ENCODE peak calls at places on chromosome 2, in seven cellular contexts. B is astrocyte of the spinal cord; X is foreskin fibroblast; P is dorsolateral prefrontal cortex; O is CD4-positive, alpha-beta T cell; N is mesothelial cell of epicardium; M is H1. Y is an unnamed sample.

GRCh38 chr2:219178377-219179175 is 501 bp downstream of the RETREG2 start:
- DNase-seq in O (peak), P (peak), B (peak), N (no peak), X (peak), M (peak), Y (no peak)

GRCh38 chr2:70930371-70931329 is 5.0 kb upstream of the ATP6V1B1 start:
- DNase-seq in M (peak), O (no peak), P (no peak), B (no peak), N (no peak), X (no peak), Y (no peak)

GRCh38 chr2:238505119-238505891 is 78.6 kb downstream of the ASB1 start:
- DNase-seq in O (no peak), X (no peak), M (no peak), B (no peak), P (no peak), N (no peak), Y (no peak)

GRCh38 chr2:128769457-128770142 is 450.9 kb upstream of the HS6ST1 start:
- DNase-seq in O (no peak), P (no peak), M (no peak), N (no peak), X (no peak), B (no peak), Y (no peak)

GRCh38 chr2:77054938-77055337 is 467.2 kb downstream of the LRRTM4 start:
- DNase-seq in M (peak), O (no peak), B (peak), P (no peak), X (no peak), N (no peak), Y (peak)

GRCh38 chr2:88557290-88557689 is 70.0 kb downstream of the EIF2AK3 start:
- DNase-seq in X (no peak), M (no peak), P (no peak), O (no peak), N (no peak), B (no peak), Y (no peak)

GRCh38 chr2:135744761-135745314 is 3.2 kb downstream of the UBXN4 start:
- DNase-seq in M (no peak), N (no peak), X (peak), P (no peak), O (no peak), B (peak), Y (no peak)

GRCh38 chr2:148615446-148615845 is 29.1 kb upstream of the EPC2 start:
- DNase-seq in P (peak), B (peak), M (no peak), N (no peak), O (no peak), X (peak), Y (no peak)

GRCh38 chr2:219369447-219369861 is 18.3 kb downstream of the DNPEP start:
- DNase-seq in M (no peak), N (no peak), O (no peak), P (no peak), X (peak), B (peak), Y (no peak)

GRCh38 chr2:216081487-216082387 is at the start of the genes PECR and TMEM169:
- DNase-seq in X (peak), P (peak), M (peak), B (peak), N (peak), O (peak), Y (peak)

GRCh38 chr2:225120175-225120574 is 77.9 kb upstream of the DOCK10 start:
- DNase-seq in O (no peak), P (no peak), N (no peak), B (peak), X (peak), M (no peak), Y (no peak)

GRCh38 chr2:118763797-118764196 is 83.7 kb downstream of the EN1 start:
- DNase-seq in N (no peak), M (peak), B (peak), O (no peak), P (no peak), X (peak), Y (no peak)
- TF ChIP-seq CTCF in N (peak), M (peak), B (peak), O (no peak), P (peak), X (peak), Y (peak)

DNA sequence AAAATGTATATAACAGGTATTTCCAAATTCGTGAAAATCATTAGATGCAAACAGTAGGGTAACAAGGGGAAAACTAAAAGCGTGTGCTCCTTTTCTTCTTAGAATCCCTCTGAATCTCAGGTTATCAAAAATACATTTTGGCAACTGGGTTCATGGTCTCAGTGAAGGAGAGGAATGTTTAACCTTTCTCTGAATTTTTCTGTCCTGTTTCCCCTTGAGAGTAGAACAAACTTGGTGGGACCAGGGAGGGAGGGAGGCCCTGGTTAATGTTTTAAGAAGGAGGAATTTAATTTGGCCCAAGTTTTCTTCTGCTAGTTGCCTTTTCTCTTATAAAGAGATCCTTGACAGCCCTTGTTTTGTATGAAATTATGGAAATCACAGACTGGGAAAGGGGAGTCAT is 12.2 kb upstream of the POU3F3 start:
- DNase-seq in P (no peak), X (no peak), M (no peak), N (no peak), B (no peak), O (no peak), Y (no peak)
- TF ChIP-seq CTCF in P (no peak), X (no peak), M (no peak), N (no peak), B (no peak), O (no peak), Y (no peak)

GRCh38 chr2:85887566-85888019 is 1.2 kb downstream of the ST3GAL5 start:
- DNase-seq in P (peak), O (peak), M (no peak), B (peak), N (no peak), X (peak), Y (no peak)
- TF ChIP-seq CTCF in P (peak), O (no peak), M (no peak), B (peak), N (no peak), X (no peak), Y (no peak)

GRCh38 chr2:140164449-140164848 is 1384.3 kb upstream of the NXPH2 start:
- DNase-seq in P (no peak), N (no peak), X (no peak), B (no peak), M (no peak), O (no peak), Y (no peak)
- TF ChIP-seq CTCF in P (peak), N (no peak), X (no peak), B (no peak), M (no peak), O (no peak), Y (no peak)

DNA sequence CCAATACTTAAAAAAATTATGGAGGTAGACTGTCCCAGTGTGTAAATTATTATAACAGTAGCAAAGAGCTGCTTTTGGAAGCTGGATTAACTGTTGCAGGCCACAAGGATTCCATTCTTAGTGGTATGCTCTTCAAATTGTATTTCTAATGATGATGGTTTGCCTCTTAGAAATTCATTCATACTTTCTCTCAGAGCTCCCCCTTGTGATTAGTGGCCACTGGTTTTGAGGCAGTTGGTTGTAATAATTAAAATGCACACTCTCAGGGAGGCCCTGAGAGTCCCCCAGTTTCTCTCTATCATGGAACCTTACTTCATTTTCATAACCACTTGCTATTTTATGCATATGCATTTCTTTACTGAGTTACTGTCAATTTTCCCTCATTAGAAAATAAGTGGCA is 122.5 kb downstream of the PLA2R1 start:
- DNase-seq in P (no peak), O (no peak), M (no peak), N (no peak), X (peak), B (peak), Y (no peak)
- TF ChIP-seq CTCF in P (peak), O (no peak), M (peak), N (no peak), X (peak), B (peak), Y (peak)

GRCh38 chr2:233563663-233564430 is 2.7 kb downstream of the USP40 start:
- DNase-seq in P (no peak), B (peak), X (no peak), O (no peak), N (no peak), M (no peak), Y (no peak)

GRCh38 chr2:233565685-233566140 is 869 bp downstream of the USP40 start:
- DNase-seq in M (no peak), B (no peak), O (no peak), P (no peak), X (no peak), N (no peak), Y (no peak)

GRCh38 chr2:233571001-233571400 is 4.4 kb upstream of the USP40 start:
- DNase-seq in M (no peak), N (no peak), O (no peak), P (no peak), X (no peak), B (no peak), Y (no peak)

GRCh38 chr2:233571462-233571861 is 4.9 kb upstream of the USP40 start:
- DNase-seq in O (no peak), X (no peak), P (no peak), M (no peak), N (no peak), B (no peak), Y (no peak)

GRCh38 chr2:233566141-233566956 is at the start of gene USP40:
- DNase-seq in P (peak), N (peak), O (peak), X (peak), B (peak), M (peak), Y (peak)
- TF ChIP-seq CTCF in P (peak), N (no peak), O (no peak), X (no peak), B (no peak), M (no peak), Y (no peak)

GRCh38 chr2:42510191-42510929 is 16.6 kb upstream of the KCNG3 start:
- DNase-seq in N (no peak), O (no peak), P (no peak), B (no peak), X (no peak), M (no peak), Y (no peak)

GRCh38 chr2:42510930-42511271 is 17.1 kb upstream of the KCNG3 start:
- DNase-seq in X (no peak), B (no peak), P (no peak), M (no peak), O (no peak), N (no peak), Y (no peak)

GRCh38 chr2:42516418-42516817 is 22.6 kb upstream of the KCNG3 start:
- DNase-seq in O (no peak), N (no peak), X (no peak), P (no peak), M (no peak), B (no peak), Y (no peak)

GRCh38 chr2:42513252-42513918 is 19.6 kb upstream of the KCNG3 start:
- DNase-seq in P (no peak), N (no peak), M (peak), O (no peak), X (peak), B (peak), Y (no peak)
- TF ChIP-seq CTCF in P (peak), N (peak), M (peak), O (peak), X (peak), B (peak), Y (peak)

DNA sequence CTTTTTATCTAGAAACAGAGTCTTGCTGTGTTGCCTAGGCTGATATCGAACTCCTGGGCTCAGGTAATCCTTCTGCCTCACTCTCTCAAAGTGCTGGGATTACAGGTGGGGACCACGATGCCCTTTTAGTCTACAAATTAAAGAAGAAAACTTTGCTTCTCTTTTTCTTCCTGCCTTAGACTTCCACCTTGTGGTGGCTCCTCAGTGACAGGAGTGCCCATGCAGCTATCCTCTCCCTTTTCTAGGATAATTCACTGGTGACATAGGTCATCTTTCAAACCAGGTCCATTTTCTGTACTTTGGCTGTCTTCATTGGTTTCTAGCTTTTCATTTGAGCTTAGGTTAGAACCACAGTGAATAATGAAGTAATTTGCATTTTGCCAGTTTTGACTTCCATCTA is 13.6 kb downstream of the DCAF17 start:
- DNase-seq in P (no peak), X (no peak), O (no peak), B (no peak), N (no peak), M (no peak), Y (no peak)
- TF ChIP-seq CTCF in P (no peak), X (peak), O (no peak), B (peak), N (no peak), M (no peak), Y (no peak)

GRCh38 chr2:205699554-205700289 is 17.4 kb downstream of the NRP2 start:
- DNase-seq in P (no peak), M (no peak), N (no peak), X (no peak), B (no peak), O (no peak), Y (no peak)

GRCh38 chr2:205695460-205695979 is 13.2 kb downstream of the NRP2 start:
- DNase-seq in N (no peak), O (no peak), M (no peak), X (peak), P (no peak), B (peak), Y (no peak)

GRCh38 chr2:205698556-205699282 is 16.4 kb downstream of the NRP2 start:
- DNase-seq in N (no peak), P (no peak), M (no peak), X (no peak), O (no peak), B (no peak), Y (no peak)

GRCh38 chr2:205694256-205694655 is 12.0 kb downstream of the NRP2 start:
- DNase-seq in B (no peak), M (no peak), N (no peak), P (no peak), X (no peak), O (no peak), Y (no peak)

GRCh38 chr2:205696541-205697441 is 14.5 kb downstream of the NRP2 start:
- DNase-seq in X (no peak), B (peak), P (no peak), M (no peak), N (no peak), O (no peak), Y (peak)
- TF ChIP-seq CTCF in X (peak), B (peak), P (peak), M (peak), N (peak), O (no peak), Y (peak)

DNA sequence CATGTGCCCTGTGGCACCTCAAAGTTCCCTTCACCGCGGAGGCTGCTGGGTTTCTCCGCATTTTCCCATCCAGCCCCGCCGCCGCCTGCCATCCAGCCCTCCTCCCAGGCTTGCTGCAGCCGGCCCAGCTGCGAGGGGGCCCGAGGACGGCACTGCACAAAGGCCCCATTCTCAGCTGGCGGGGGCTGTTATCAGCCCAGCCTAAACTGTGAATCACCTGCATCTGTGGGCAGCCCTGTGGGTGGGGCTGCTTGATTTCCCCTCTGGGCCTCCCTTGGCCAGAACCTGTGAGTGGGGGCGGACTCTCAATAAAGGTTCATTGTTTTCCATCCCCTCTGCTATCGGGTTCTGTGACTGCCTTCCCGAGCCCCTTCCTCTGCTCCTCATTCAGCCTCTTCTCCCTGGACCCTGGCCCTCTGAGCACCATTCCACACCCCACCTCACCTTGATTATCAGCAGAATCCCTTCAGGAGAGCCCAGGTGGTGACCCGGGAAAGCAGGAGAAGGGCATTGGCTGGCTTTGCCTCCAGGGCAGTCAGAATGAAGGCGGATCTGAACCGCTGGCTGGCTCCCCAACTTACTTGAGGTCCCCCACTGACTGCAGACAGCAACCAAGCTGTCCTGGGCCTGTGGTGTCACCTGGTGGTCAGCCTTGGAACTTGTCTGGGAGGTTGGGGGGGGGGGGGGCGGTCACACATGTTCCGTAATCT is 204.5 kb downstream of the ZFP36L2 start:
- DNase-seq in X (no peak), N (no peak), M (peak), O (no peak), P (peak), B (no peak), Y (peak)
- TF ChIP-seq CTCF in X (no peak), N (no peak), M (peak), O (no peak), P (peak), B (no peak), Y (peak)